ENCODE peak calls at places on chromosomes 7 and 10, in six cellular contexts. One of them, this sample, is unnamed.

GRCh38 chr7:17524746-17525145 is 226.3 kb downstream of the AHR start:
- DNase-seq in HepG2: no peak
- DNase-seq in sigmoid colon: no peak
- DNase-seq in gastrocnemius medialis: no peak
- DNase-seq in IMR-90: peak
- DNase-seq in lower leg skin: no peak
- DNase-seq in this sample: no peak

GRCh38 chr7:134905375-134905774 is 80.9 kb upstream of the AGBL3 start:
- DNase-seq in sigmoid colon: peak
- DNase-seq in IMR-90: peak
- DNase-seq in gastrocnemius medialis: peak
- DNase-seq in HepG2: no peak
- DNase-seq in lower leg skin: peak
- DNase-seq in this sample: no peak

GRCh38 chr10:59585046-59585700 is 124.5 kb downstream of the SLC16A9 start:
- DNase-seq in sigmoid colon: no peak
- DNase-seq in gastrocnemius medialis: no peak
- DNase-seq in HepG2: no peak
- DNase-seq in IMR-90: no peak
- DNase-seq in lower leg skin: no peak
- DNase-seq in this sample: no peak

GRCh38 chr10:35409094-35409582 is 72.8 kb downstream of the CCNY start:
- DNase-seq in HepG2: no peak
- DNase-seq in sigmoid colon: peak
- DNase-seq in gastrocnemius medialis: peak
- DNase-seq in lower leg skin: no peak
- DNase-seq in IMR-90: peak
- DNase-seq in this sample: no peak

GRCh38 chr7:98423043-98423442 is 22.2 kb upstream of the BAIAP2L1 start:
- DNase-seq in HepG2: peak
- DNase-seq in sigmoid colon: no peak
- DNase-seq in IMR-90: peak
- DNase-seq in lower leg skin: no peak
- DNase-seq in gastrocnemius medialis: no peak
- DNase-seq in this sample: peak

GRCh38 chr10:15237351-15237750 is 68.9 kb upstream of the NMT2 start:
- DNase-seq in HepG2: no peak
- DNase-seq in lower leg skin: no peak
- DNase-seq in IMR-90: peak
- DNase-seq in gastrocnemius medialis: no peak
- DNase-seq in sigmoid colon: no peak
- DNase-seq in this sample: no peak

GRCh38 chr10:17290226-17290625 is 62.2 kb downstream of the VIM start:
- DNase-seq in gastrocnemius medialis: no peak
- DNase-seq in sigmoid colon: no peak
- DNase-seq in lower leg skin: no peak
- DNase-seq in HepG2: no peak
- DNase-seq in IMR-90: peak
- DNase-seq in this sample: peak

GRCh38 chr10:127017406-127018297 is 112.4 kb downstream of the DOCK1 start:
- DNase-seq in IMR-90: peak
- DNase-seq in sigmoid colon: no peak
- DNase-seq in lower leg skin: no peak
- DNase-seq in HepG2: no peak
- DNase-seq in gastrocnemius medialis: no peak
- DNase-seq in this sample: no peak

GRCh38 chr10:57776688-57777432 is 490.8 kb downstream of the IPMK start:
- DNase-seq in HepG2: no peak
- DNase-seq in sigmoid colon: no peak
- DNase-seq in lower leg skin: no peak
- DNase-seq in gastrocnemius medialis: no peak
- DNase-seq in IMR-90: no peak
- DNase-seq in this sample: no peak

GRCh38 chr10:3103646-3104045 is 36.3 kb downstream of the PFKP start:
- DNase-seq in gastrocnemius medialis: no peak
- DNase-seq in sigmoid colon: no peak
- DNase-seq in IMR-90: no peak
- DNase-seq in lower leg skin: no peak
- DNase-seq in HepG2: no peak
- DNase-seq in this sample: no peak

GRCh38 chr7:96499532-96499931 is 177.6 kb upstream of the SLC25A13 start:
- DNase-seq in lower leg skin: no peak
- DNase-seq in IMR-90: no peak
- DNase-seq in sigmoid colon: no peak
- DNase-seq in gastrocnemius medialis: no peak
- DNase-seq in HepG2: no peak
- DNase-seq in this sample: no peak

GRCh38 chr10:110226926-110227641 is 19.7 kb downstream of the MXI1 start:
- DNase-seq in IMR-90: peak
- DNase-seq in gastrocnemius medialis: peak
- DNase-seq in sigmoid colon: peak
- DNase-seq in lower leg skin: peak
- DNase-seq in HepG2: no peak
- DNase-seq in this sample: peak

GRCh38 chr10:76303682-76304316 is 872.4 kb downstream of the LRMDA start:
- DNase-seq in HepG2: peak
- DNase-seq in gastrocnemius medialis: peak
- DNase-seq in IMR-90: peak
- DNase-seq in sigmoid colon: peak
- DNase-seq in lower leg skin: peak
- DNase-seq in this sample: peak

GRCh38 chr10:132463333-132464255 is 66.6 kb downstream of the PWWP2B start:
- DNase-seq in gastrocnemius medialis: peak
- DNase-seq in IMR-90: no peak
- DNase-seq in lower leg skin: no peak
- DNase-seq in sigmoid colon: no peak
- DNase-seq in HepG2: no peak
- DNase-seq in this sample: peak

GRCh38 chr10:22042557-22043326 is 39.2 kb upstream of the DNAJC1 start:
- DNase-seq in IMR-90: no peak
- DNase-seq in sigmoid colon: no peak
- DNase-seq in lower leg skin: no peak
- DNase-seq in gastrocnemius medialis: no peak
- DNase-seq in HepG2: no peak
- DNase-seq in this sample: peak

GRCh38 chr10:45008524-45009161 is 7.9 kb downstream of the ZNF22 start:
- DNase-seq in HepG2: peak
- DNase-seq in sigmoid colon: peak
- DNase-seq in gastrocnemius medialis: no peak
- DNase-seq in IMR-90: peak
- DNase-seq in lower leg skin: no peak
- DNase-seq in this sample: peak

GRCh38 chr7:100372256-100372655 is 1.0 kb upstream of the PILRA start:
- DNase-seq in HepG2: no peak
- DNase-seq in sigmoid colon: no peak
- DNase-seq in IMR-90: peak
- DNase-seq in lower leg skin: no peak
- DNase-seq in gastrocnemius medialis: no peak
- DNase-seq in this sample: no peak

GRCh38 chr10:5862360-5862929 is 27.2 kb downstream of the ANKRD16 start:
- DNase-seq in IMR-90: peak
- DNase-seq in gastrocnemius medialis: no peak
- DNase-seq in HepG2: peak
- DNase-seq in sigmoid colon: no peak
- DNase-seq in lower leg skin: no peak
- DNase-seq in this sample: no peak

GRCh38 chr10:62618576-62619408 is 185.7 kb upstream of the ADO start:
- DNase-seq in lower leg skin: no peak
- DNase-seq in sigmoid colon: peak
- DNase-seq in IMR-90: peak
- DNase-seq in HepG2: no peak
- DNase-seq in gastrocnemius medialis: no peak
- DNase-seq in this sample: no peak

GRCh38 chr7:16130127-16131110 is 290.9 kb downstream of the CRPPA start:
- DNase-seq in IMR-90: peak
- DNase-seq in lower leg skin: no peak
- DNase-seq in HepG2: no peak
- DNase-seq in gastrocnemius medialis: no peak
- DNase-seq in sigmoid colon: no peak
- DNase-seq in this sample: no peak

GRCh38 chr7:150791746-150792452 is 8.3 kb downstream of the TMEM176B start:
- DNase-seq in IMR-90: no peak
- DNase-seq in sigmoid colon: no peak
- DNase-seq in gastrocnemius medialis: no peak
- DNase-seq in HepG2: no peak
- DNase-seq in lower leg skin: no peak
- DNase-seq in this sample: no peak

GRCh38 chr7:79454325-79454960 is 976 bp upstream of the MAGI2 start:
- DNase-seq in sigmoid colon: peak
- DNase-seq in lower leg skin: no peak
- DNase-seq in HepG2: no peak
- DNase-seq in gastrocnemius medialis: no peak
- DNase-seq in IMR-90: peak
- DNase-seq in this sample: no peak

GRCh38 chr7:98879198-98879988 is 1.1 kb downstream of the TRRAP start:
- DNase-seq in lower leg skin: peak
- DNase-seq in gastrocnemius medialis: peak
- DNase-seq in HepG2: peak
- DNase-seq in IMR-90: peak
- DNase-seq in sigmoid colon: no peak
- DNase-seq in this sample: peak

GRCh38 chr10:74081192-74081803 is 69.3 kb downstream of the AP3M1 start:
- DNase-seq in gastrocnemius medialis: no peak
- DNase-seq in HepG2: peak
- DNase-seq in IMR-90: peak
- DNase-seq in sigmoid colon: peak
- DNase-seq in lower leg skin: no peak
- DNase-seq in this sample: peak

GRCh38 chr7:45407730-45408406 is 166.3 kb upstream of the ADCY1 start:
- DNase-seq in IMR-90: no peak
- DNase-seq in gastrocnemius medialis: no peak
- DNase-seq in lower leg skin: no peak
- DNase-seq in sigmoid colon: no peak
- DNase-seq in HepG2: no peak
- DNase-seq in this sample: no peak

GRCh38 chr7:98943336-98943735 is 65.0 kb downstream of the TRRAP start:
- DNase-seq in IMR-90: no peak
- DNase-seq in gastrocnemius medialis: no peak
- DNase-seq in lower leg skin: no peak
- DNase-seq in HepG2: no peak
- DNase-seq in sigmoid colon: no peak
- DNase-seq in this sample: no peak

GRCh38 chr10:7773845-7774801 is 13.7 kb downstream of the KIN start:
- DNase-seq in IMR-90: no peak
- DNase-seq in lower leg skin: no peak
- DNase-seq in sigmoid colon: no peak
- DNase-seq in gastrocnemius medialis: no peak
- DNase-seq in HepG2: no peak
- DNase-seq in this sample: no peak

GRCh38 chr10:52615349-52615748 is 157.2 kb downstream of the MBL2 start:
- DNase-seq in sigmoid colon: no peak
- DNase-seq in IMR-90: peak
- DNase-seq in HepG2: no peak
- DNase-seq in lower leg skin: no peak
- DNase-seq in gastrocnemius medialis: no peak
- DNase-seq in this sample: no peak

GRCh38 chr7:151005566-151005965 is 14.7 kb downstream of the NOS3 start:
- DNase-seq in HepG2: no peak
- DNase-seq in gastrocnemius medialis: no peak
- DNase-seq in sigmoid colon: no peak
- DNase-seq in lower leg skin: no peak
- DNase-seq in IMR-90: no peak
- DNase-seq in this sample: no peak

DNA sequence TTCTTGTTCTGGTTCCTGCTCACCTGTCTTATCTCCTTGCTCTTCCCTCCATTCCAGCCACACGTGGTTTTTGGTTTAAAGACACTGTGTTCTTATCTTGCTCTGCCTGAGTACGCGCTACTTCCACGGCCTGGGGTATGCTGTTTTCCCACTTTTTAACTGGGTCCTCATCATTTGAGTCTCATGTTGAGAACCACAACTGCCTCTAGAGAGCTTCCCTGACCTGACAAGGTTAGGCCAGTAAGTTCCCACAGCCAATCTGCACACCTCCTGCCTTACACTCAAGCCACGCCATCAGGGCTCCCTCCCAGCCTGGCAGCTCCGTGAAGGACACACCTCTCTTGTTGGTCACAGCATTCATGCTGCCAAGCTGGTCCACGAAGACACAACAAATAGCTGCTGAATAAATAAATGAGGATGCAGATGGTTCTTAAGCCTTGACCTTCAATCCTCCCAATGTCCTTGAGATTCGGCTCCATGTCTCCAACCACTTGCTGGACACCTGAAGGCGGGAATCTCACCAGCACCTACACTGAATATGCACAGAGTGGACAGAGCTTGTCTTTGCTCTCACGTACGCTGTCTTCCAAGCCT is 201.7 kb upstream of the KLF14 start:
- DNase-seq in HepG2: no peak
- DNase-seq in sigmoid colon: no peak
- DNase-seq in gastrocnemius medialis: no peak
- DNase-seq in lower leg skin: no peak
- DNase-seq in IMR-90: no peak
- DNase-seq in this sample: no peak
- TF ChIP-seq POLR2A in HepG2: no peak
- TF ChIP-seq POLR2A in sigmoid colon: no peak
- TF ChIP-seq POLR2A in gastrocnemius medialis: no peak
- TF ChIP-seq POLR2A in lower leg skin: no peak
- TF ChIP-seq POLR2A in IMR-90: no peak
- TF ChIP-seq POLR2A in this sample: no peak

GRCh38 chr7:85104432-85105205 is 82.2 kb downstream of the SEMA3D start:
- DNase-seq in gastrocnemius medialis: no peak
- DNase-seq in HepG2: no peak
- DNase-seq in sigmoid colon: no peak
- DNase-seq in IMR-90: peak
- DNase-seq in lower leg skin: no peak
- DNase-seq in this sample: no peak
- TF ChIP-seq POLR2A in gastrocnemius medialis: no peak
- TF ChIP-seq POLR2A in HepG2: no peak
- TF ChIP-seq POLR2A in sigmoid colon: no peak
- TF ChIP-seq POLR2A in IMR-90: no peak
- TF ChIP-seq POLR2A in lower leg skin: no peak
- TF ChIP-seq POLR2A in this sample: no peak

GRCh38 chr7:87876040-87876758 is at the start of the genes DBF4 and SLC25A40:
- DNase-seq in IMR-90: peak
- DNase-seq in lower leg skin: peak
- DNase-seq in gastrocnemius medialis: peak
- DNase-seq in sigmoid colon: peak
- DNase-seq in HepG2: peak
- DNase-seq in this sample: peak
- TF ChIP-seq POLR2A in IMR-90: peak
- TF ChIP-seq POLR2A in lower leg skin: no peak
- TF ChIP-seq POLR2A in gastrocnemius medialis: peak
- TF ChIP-seq POLR2A in sigmoid colon: peak
- TF ChIP-seq POLR2A in HepG2: peak
- TF ChIP-seq POLR2A in this sample: peak

DNA sequence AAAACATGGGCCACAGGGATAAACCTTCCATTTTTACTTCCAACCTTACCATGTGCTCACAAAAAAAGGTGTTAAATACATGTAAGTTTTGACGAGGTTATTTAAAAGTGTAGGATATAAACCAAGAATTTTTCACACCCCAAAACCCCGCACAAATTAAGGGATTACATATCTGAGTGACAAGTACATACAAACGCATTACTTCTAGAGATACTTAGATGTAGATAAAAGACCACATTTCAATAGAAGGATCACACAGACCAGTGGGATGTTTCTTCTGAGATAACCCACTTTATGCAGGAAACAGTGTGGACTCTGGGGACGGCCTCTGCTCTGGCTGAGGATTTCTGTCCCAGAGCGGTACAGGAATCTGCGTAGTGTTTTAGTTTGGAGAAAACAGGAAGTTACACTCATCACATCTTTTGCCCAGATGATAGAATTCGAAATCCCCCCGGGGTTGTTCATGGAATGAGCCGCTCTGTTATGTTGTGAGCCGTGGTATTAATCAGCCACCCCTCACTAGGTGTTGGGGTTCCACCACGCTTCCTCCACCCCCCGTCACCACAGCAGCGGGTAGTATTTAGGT is 1.4 kb upstream of the CUL1 start:
- DNase-seq in HepG2: no peak
- DNase-seq in gastrocnemius medialis: peak
- DNase-seq in sigmoid colon: peak
- DNase-seq in IMR-90: peak
- DNase-seq in lower leg skin: peak
- DNase-seq in this sample: peak
- TF ChIP-seq POLR2A in HepG2: no peak
- TF ChIP-seq POLR2A in gastrocnemius medialis: peak
- TF ChIP-seq POLR2A in sigmoid colon: no peak
- TF ChIP-seq POLR2A in IMR-90: no peak
- TF ChIP-seq POLR2A in lower leg skin: no peak
- TF ChIP-seq POLR2A in this sample: no peak

This sample was measured in erythroblast.